ENCODE peak calls at places on chromosomes 5 and 9, in four cellular contexts. D is tibial nerve, G is spleen, F is substantia nigra. R is an unnamed sample.

GRCh38 chr9:127723450-127723849 is 7.6 kb downstream of the TTC16 start:
- DNase-seq in F (no peak), G (no peak), D (no peak), R (no peak)

GRCh38 chr5:113187879-113188278 is 211.3 kb downstream of the DCP2 start:
- DNase-seq in D (no peak), F (no peak), G (no peak), R (no peak)

GRCh38 chr9:88996046-88997005 is 5.1 kb downstream of the S1PR3 start:
- DNase-seq in F (no peak), D (no peak), G (no peak), R (no peak)

GRCh38 chr5:51172853-51173635 is 210.2 kb upstream of the ISL1 start:
- DNase-seq in F (no peak), D (no peak), G (no peak), R (no peak)

GRCh38 chr9:123614503-123615258 is 258.7 kb downstream of the CRB2 start:
- DNase-seq in F (no peak), D (no peak), G (no peak), R (no peak)

GRCh38 chr5:169695919-169696490 is 58.9 kb downstream of the DOCK2 start:
- DNase-seq in G (no peak), D (no peak), F (no peak), R (no peak)

GRCh38 chr5:98605010-98605425 is 168.4 kb upstream of the RGMB start:
- DNase-seq in D (no peak), G (no peak), F (no peak), R (no peak)

GRCh38 chr9:87601175-87601574 is 103.5 kb downstream of the DAPK1 start:
- DNase-seq in F (no peak), D (no peak), G (peak), R (no peak)

GRCh38 chr5:91072891-91073290 is 310.2 kb downstream of the ARRDC3 start:
- DNase-seq in F (no peak), G (no peak), D (no peak), R (no peak)

GRCh38 chr5:66606713-66607112 is 10.5 kb downstream of the MAST4 start:
- DNase-seq in F (no peak), G (no peak), D (no peak), R (no peak)

DNA sequence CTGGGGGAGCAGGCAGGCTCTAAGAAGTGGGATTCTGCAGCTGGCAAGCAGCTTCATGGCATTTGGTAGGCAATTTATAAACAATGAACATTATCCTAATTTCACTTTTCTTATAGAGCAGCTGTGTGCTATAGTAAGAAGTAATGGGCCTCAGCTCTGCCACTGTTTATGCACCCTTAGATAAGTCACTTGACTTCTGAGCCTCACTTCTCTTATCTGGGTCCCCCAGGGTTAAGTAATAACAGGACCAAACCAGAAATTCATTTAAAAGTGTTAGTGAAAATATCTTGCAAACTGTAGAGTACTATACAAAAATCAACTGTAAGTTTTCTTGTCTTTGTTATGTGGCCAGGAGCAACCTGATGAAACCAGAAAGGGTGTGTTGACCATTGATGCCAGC is 24.1 kb downstream of the TNFAIP8 start:
- DNase-seq in D (no peak), G (no peak), F (no peak), R (no peak)
- H3K27ac ChIP-seq in D (no peak), G (peak), F (no peak), R (no peak)

GRCh38 chr5:17378346-17378984 is 119.6 kb upstream of the TAF11L2 start:
- DNase-seq in G (no peak), F (no peak), D (no peak), R (no peak)
- H3K27ac ChIP-seq in G (no peak), F (no peak), D (no peak), R (no peak)

DNA sequence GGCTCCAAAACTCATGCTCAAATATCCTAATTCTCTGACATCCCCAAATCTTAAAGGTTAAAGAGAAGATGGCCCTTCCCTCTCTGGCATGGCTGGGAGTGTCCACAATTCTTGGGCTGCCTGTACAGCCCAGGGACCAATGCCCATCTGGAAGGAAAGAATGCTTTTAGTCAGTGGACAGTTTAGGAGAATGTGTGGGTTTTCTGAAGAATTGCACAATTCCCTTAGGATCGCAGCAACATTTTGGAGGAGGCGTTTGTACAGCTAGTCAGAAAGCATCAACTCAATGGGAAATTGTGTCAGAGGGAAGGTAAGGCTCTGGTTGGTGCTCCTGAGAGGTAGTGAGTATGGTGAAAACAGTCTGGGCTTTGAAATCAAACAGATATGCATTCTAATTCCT is 15.0 kb downstream of the FAM193B start:
- DNase-seq in D (no peak), G (no peak), F (no peak), R (no peak)
- H3K27ac ChIP-seq in D (peak), G (peak), F (no peak), R (no peak)

DNA sequence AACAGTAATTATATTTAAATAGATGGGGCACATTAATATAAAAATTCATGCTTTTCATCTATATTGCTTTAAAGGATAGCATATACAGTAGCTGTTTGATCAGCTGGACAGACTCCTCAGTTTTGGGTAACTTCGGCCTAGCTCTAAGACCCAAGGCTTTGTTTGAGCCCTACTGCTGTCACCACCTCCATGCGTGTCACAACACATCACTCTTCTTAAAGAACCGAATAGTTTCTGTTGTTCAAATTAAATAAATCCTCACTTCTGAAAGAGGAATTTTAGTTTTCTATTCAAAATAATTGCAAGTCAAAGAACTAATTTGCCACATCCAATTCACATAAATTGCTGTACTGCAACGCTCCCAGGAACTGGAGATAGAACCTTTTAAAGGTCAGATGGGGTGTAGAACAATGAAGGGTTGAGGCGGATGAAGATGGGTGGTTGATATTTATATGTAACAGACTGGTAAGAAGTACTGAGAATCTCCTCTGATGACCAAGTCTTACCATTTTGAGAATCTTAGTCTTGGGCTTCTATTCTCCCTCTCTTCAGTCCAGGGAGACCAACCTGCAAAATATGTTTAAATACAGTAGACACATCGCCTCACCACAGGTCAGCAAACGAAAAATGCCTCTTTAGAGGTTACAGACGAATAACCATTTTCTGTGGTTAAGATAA is 1.6 kb downstream of the NREP start:
- DNase-seq in G (no peak), D (no peak), F (no peak), R (no peak)
- H3K27ac ChIP-seq in G (peak), D (no peak), F (no peak), R (no peak)

DNA sequence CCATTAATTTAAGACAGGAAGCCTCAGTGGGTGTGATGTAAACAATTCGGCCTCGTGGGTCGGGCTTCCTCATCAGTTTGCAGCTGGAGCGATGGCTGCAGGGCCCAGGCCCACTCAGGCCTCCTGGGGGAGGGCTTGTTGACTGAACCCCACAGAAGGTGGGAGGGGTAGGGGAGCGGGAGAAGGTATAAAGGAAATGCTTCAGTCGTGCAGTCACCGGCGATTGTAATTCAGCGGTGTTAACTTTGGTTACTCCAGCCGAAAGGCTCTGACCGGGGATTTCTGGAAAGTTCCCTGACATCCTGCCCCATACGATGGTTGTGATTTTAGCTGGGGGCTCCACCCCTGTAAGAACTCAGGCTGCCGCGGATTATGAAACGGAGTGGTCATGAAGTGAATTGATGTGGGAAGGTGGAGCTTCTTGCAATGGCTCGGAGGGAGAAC is 215.3 kb downstream of the PDZD2 start:
- DNase-seq in F (no peak), D (no peak), G (no peak), R (no peak)
- H3K27ac ChIP-seq in F (peak), D (peak), G (no peak), R (peak)

GRCh38 chr9:71984388-71985069 is 73.1 kb downstream of the C9orf85 start:
- DNase-seq in F (no peak), D (no peak), G (no peak), R (no peak)
- H3K27ac ChIP-seq in F (no peak), D (no peak), G (no peak), R (no peak)